ENCODE peak calls at places on chromosomes 12 and 14, in four cellular contexts. J, V, O and R are unnamed samples.

GRCh38 chr12:7448099-7448498 is 4.1 kb upstream of the CD163L1 start:
- DNase-seq in O (no peak), J (no peak), V (no peak), R (no peak)

GRCh38 chr12:31859232-31859977 is 99.8 kb upstream of the RESF1 start:
- DNase-seq in J (no peak), V (peak; percentile 53), O (no peak), R (no peak)

GRCh38 chr12:94603434-94604068 is 46.8 kb downstream of the TMCC3 start:
- DNase-seq in J (no peak), O (peak; percentile 48), V (no peak), R (no peak)

GRCh38 chr12:131290255-131290959 is 336.7 kb downstream of the ADGRD1 start:
- DNase-seq in O (no peak), V (no peak), J (no peak), R (no peak)

GRCh38 chr14:55071870-55072640 is 20.6 kb downstream of the MAPK1IP1L start:
- DNase-seq in J (no peak), O (peak; percentile 75), V (no peak), R (no peak)

GRCh38 chr12:14408208-14408607 is 42.7 kb downstream of the ATF7IP start:
- DNase-seq in V (no peak), J (no peak), O (peak; percentile 15), R (no peak)

GRCh38 chr12:56864318-56864717 is 69.9 kb downstream of the SDR9C7 start:
- DNase-seq in J (no peak), V (no peak), O (no peak), R (no peak)

GRCh38 chr12:3077572-3078081 is 448 bp downstream of the TSPAN9 start:
- DNase-seq in J (peak; percentile 85), V (no peak), O (no peak), R (peak; percentile 74)

GRCh38 chr14:90697577-90698206 is 118.5 kb downstream of the TTC7B start:
- DNase-seq in O (peak; percentile 82), J (peak; percentile 95), V (peak; percentile 89), R (peak; percentile 87)

GRCh38 chr12:83065562-83065961 is 378.9 kb downstream of the TMTC2 start:
- DNase-seq in V (no peak), O (no peak), J (no peak), R (no peak)

GRCh38 chr14:101167428-101167827 is 263.9 kb upstream of the RTL1 start:
- DNase-seq in J (no peak), O (peak; percentile 6), V (no peak), R (no peak)

GRCh38 chr12:131642771-131643170 is 68.1 kb upstream of the SFSWAP start:
- DNase-seq in V (no peak), J (no peak), O (no peak), R (no peak)

GRCh38 chr14:104851896-104852663 is 13.0 kb upstream of the CEP170B start:
- DNase-seq in O (no peak), V (no peak), J (no peak), R (peak; percentile 58)

GRCh38 chr14:56224691-56225681 is 106.8 kb downstream of the PELI2 start:
- DNase-seq in J (no peak), O (no peak), V (no peak), R (no peak)

GRCh38 chr12:104569348-104570173 is 112.8 kb downstream of the CHST11 start:
- DNase-seq in O (no peak), J (no peak), V (no peak), R (no peak)

GRCh38 chr12:53123578-53124351 is 20.5 kb downstream of the SOAT2 start:
- DNase-seq in J (no peak), V (no peak), O (peak; percentile 15), R (no peak)

GRCh38 chr12:113332688-113333087 is 2.2 kb downstream of the SLC8B1 start:
- DNase-seq in V (no peak), O (no peak), J (no peak), R (no peak)

GRCh38 chr14:102891556-102891955 is 30.9 kb upstream of the AMN start:
- DNase-seq in O (peak; percentile 65), V (no peak), J (no peak), R (no peak)

GRCh38 chr14:73752297-73752992 is 38.3 kb upstream of the PNMA1 start:
- DNase-seq in V (peak; percentile 86), J (peak; percentile 96), O (peak; percentile 64), R (peak; percentile 72)

GRCh38 chr12:121925361-121925725 is 7.0 kb downstream of the CFAP251 start:
- DNase-seq in J (no peak), O (no peak), V (no peak), R (no peak)
- H3K4me3 ChIP-seq in J (no peak overlapping the region), O (no peak overlapping the region), V (no peak overlapping the region), R (no peak overlapping the region)

DNA sequence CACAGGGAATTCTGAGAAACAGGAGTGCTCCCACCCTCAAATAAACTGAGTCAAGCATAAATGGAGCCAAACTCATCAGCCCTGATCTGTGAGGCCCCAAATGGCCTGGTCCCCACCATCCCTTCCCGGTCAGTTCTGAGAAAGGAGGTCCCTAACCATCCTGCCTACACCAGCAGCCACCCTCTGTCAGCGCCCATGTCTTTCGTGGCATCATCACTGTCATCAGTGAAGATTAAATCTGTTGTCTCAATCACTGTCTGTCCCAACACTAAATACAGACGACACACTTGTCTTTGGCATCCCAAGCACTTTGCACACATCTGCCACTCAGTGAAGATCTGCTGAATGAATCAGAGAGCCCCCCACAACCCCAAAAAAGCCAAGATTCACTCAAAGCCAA is 22.4 kb downstream of the VPS37B start:
- DNase-seq in V (no peak), J (no peak), O (no peak), R (no peak)
- H3K4me1 ChIP-seq in V (no peaks in the 10 kb centered on the region), J (no peaks in the 10 kb centered on the region), O (peaks cover 22% of the 10 kb centered on the region), R (peaks cover 68% of the 10 kb centered on the region)

GRCh38 chr14:61471297-61471980 is 150.1 kb downstream of the PRKCH start:
- DNase-seq in V (no peak), O (no peak), J (no peak), R (no peak)
- H3K4me3 ChIP-seq in V (no peak overlapping the region), O (peak overlapping the region; percentile 68), J (no peak overlapping the region), R (peak overlapping the region; percentile 30)

GRCh38 chr14:22561366-22561660 is 27.7 kb downstream of the DAD1 start:
- DNase-seq in V (no peak), O (no peak), J (no peak), R (no peak)
- H3K4me1 ChIP-seq in V (no peaks in the 10 kb centered on the region), O (peaks cover 34% of the 10 kb centered on the region), J (no peaks in the 10 kb centered on the region), R (peaks cover 72% of the 10 kb centered on the region)

GRCh38 chr12:51850081-51850932 is 1.8 kb upstream of the FIGNL2 start:
- DNase-seq in O (no peak), V (no peak), J (no peak), R (no peak)
- H3K4me3 ChIP-seq in O (no peak overlapping the region), V (no peak overlapping the region), J (no peak overlapping the region), R (no peak overlapping the region)

GRCh38 chr12:111448831-111449790 is 43.4 kb downstream of the SH2B3 start:
- DNase-seq in O (no peak), V (no peak), J (peak; percentile 47), R (no peak)
- H3K4me1 ChIP-seq in O (no peaks in the 10 kb centered on the region), V (no peaks in the 10 kb centered on the region), J (no peaks in the 10 kb centered on the region), R (peaks cover 51% of the 10 kb centered on the region)

GRCh38 chr12:73418541-73418940 is 1119.1 kb upstream of the ATXN7L3B start:
- DNase-seq in V (no peak), J (no peak), O (no peak), R (no peak)

GRCh38 chr12:73413974-73414373 is 1123.7 kb upstream of the ATXN7L3B start:
- DNase-seq in J (no peak), O (no peak), V (no peak), R (no peak)

GRCh38 chr12:73413051-73413450 is 1124.6 kb upstream of the ATXN7L3B start:
- DNase-seq in V (no peak), O (no peak), J (no peak), R (no peak)
- H3K4me3 ChIP-seq in V (no peak overlapping the region), O (no peak overlapping the region), J (no peak overlapping the region), R (no peak overlapping the region)

GRCh38 chr12:98767248-98767647 is 122.2 kb downstream of the APAF1 start:
- DNase-seq in J (no peak), V (no peak), O (no peak), R (no peak)
- H3K4me1 ChIP-seq in J (no peaks in the 10 kb centered on the region), V (no peaks in the 10 kb centered on the region), O (no peaks in the 10 kb centered on the region), R (no peaks in the 10 kb centered on the region)